ENCODE peak calls at places on chromosome X, in eight cellular contexts. One of them, this sample, is unnamed.

GRCh38 chrX:145843196-145843595 is 25.6 kb downstream of the SLITRK2 start:
- DNase-seq in A549: no peak
- DNase-seq in uterus: no peak
- DNase-seq in IMR-90: no peak
- DNase-seq in GM12891: no peak
- DNase-seq in tibial nerve: no peak
- DNase-seq in upper lobe of left lung: no peak
- DNase-seq in breast epithelium: no peak
- DNase-seq in this sample: no peak

GRCh38 chrX:44747317-44747716 is 96.5 kb upstream of the DUSP21 start:
- DNase-seq in A549: no peak
- DNase-seq in uterus: no peak
- DNase-seq in IMR-90: no peak
- DNase-seq in GM12891: no peak
- DNase-seq in tibial nerve: no peak
- DNase-seq in upper lobe of left lung: no peak
- DNase-seq in breast epithelium: no peak
- DNase-seq in this sample: no peak

GRCh38 chrX:57121162-57121741 is at the start of gene SPIN2B:
- DNase-seq in A549: peak; percentile 82
- DNase-seq in uterus: peak; percentile 63
- DNase-seq in IMR-90: peak; percentile 70
- DNase-seq in GM12891: peak; percentile 68
- DNase-seq in tibial nerve: peak; percentile 48
- DNase-seq in upper lobe of left lung: peak; percentile 86
- DNase-seq in breast epithelium: peak; percentile 54
- DNase-seq in this sample: peak; percentile 86

GRCh38 chrX:133414399-133415275 is 652 bp downstream of the GPC4 start:
- DNase-seq in A549: no peak
- DNase-seq in uterus: peak; percentile 38
- DNase-seq in IMR-90: no peak
- DNase-seq in GM12891: no peak
- DNase-seq in tibial nerve: no peak
- DNase-seq in upper lobe of left lung: no peak
- DNase-seq in breast epithelium: no peak
- DNase-seq in this sample: no peak

GRCh38 chrX:113399501-113400192 is 559.0 kb upstream of the AMOT start:
- DNase-seq in A549: no peak
- DNase-seq in uterus: no peak
- DNase-seq in IMR-90: no peak
- DNase-seq in GM12891: no peak
- DNase-seq in tibial nerve: no peak
- DNase-seq in upper lobe of left lung: no peak
- DNase-seq in breast epithelium: no peak
- DNase-seq in this sample: no peak

GRCh38 chrX:115900425-115900824 is 270.1 kb upstream of the AGTR2 start:
- DNase-seq in A549: no peak
- DNase-seq in uterus: no peak
- DNase-seq in IMR-90: no peak
- DNase-seq in GM12891: no peak
- DNase-seq in tibial nerve: no peak
- DNase-seq in upper lobe of left lung: no peak
- DNase-seq in breast epithelium: no peak
- DNase-seq in this sample: no peak

GRCh38 chrX:101450951-101451350 is 34.3 kb upstream of the ARMCX4 start:
- DNase-seq in A549: no peak
- DNase-seq in uterus: no peak
- DNase-seq in IMR-90: peak; percentile 30
- DNase-seq in GM12891: no peak
- DNase-seq in tibial nerve: no peak
- DNase-seq in upper lobe of left lung: no peak
- DNase-seq in breast epithelium: no peak
- DNase-seq in this sample: peak; percentile 63

GRCh38 chrX:136457303-136457917 is 30.3 kb upstream of the BRS3 start:
- DNase-seq in A549: no peak
- DNase-seq in uterus: no peak
- DNase-seq in IMR-90: no peak
- DNase-seq in GM12891: no peak
- DNase-seq in tibial nerve: peak; percentile 26
- DNase-seq in upper lobe of left lung: no peak
- DNase-seq in breast epithelium: no peak
- DNase-seq in this sample: no peak

GRCh38 chrX:79325263-79325958 is 41.7 kb downstream of the ITM2A start:
- DNase-seq in A549: no peak
- DNase-seq in uterus: no peak
- DNase-seq in IMR-90: no peak
- DNase-seq in GM12891: no peak
- DNase-seq in tibial nerve: no peak
- DNase-seq in upper lobe of left lung: peak; percentile 32
- DNase-seq in breast epithelium: no peak
- DNase-seq in this sample: no peak

GRCh38 chrX:42097491-42097890 is 174.1 kb upstream of the CASK start:
- DNase-seq in A549: no peak
- DNase-seq in uterus: no peak
- DNase-seq in IMR-90: no peak
- DNase-seq in GM12891: no peak
- DNase-seq in tibial nerve: no peak
- DNase-seq in upper lobe of left lung: no peak
- DNase-seq in breast epithelium: no peak
- DNase-seq in this sample: no peak

GRCh38 chrX:24870143-24870542 is 145.6 kb downstream of the ARX start:
- DNase-seq in A549: no peak
- DNase-seq in uterus: no peak
- DNase-seq in IMR-90: peak; percentile 67
- DNase-seq in GM12891: no peak
- DNase-seq in tibial nerve: no peak
- DNase-seq in upper lobe of left lung: no peak
- DNase-seq in breast epithelium: no peak
- DNase-seq in this sample: no peak

GRCh38 chrX:123835661-123836371 is 24.0 kb upstream of the XIAP start:
- DNase-seq in A549: peak; percentile 71
- DNase-seq in uterus: no peak
- DNase-seq in IMR-90: peak; percentile 70
- DNase-seq in GM12891: no peak
- DNase-seq in tibial nerve: no peak
- DNase-seq in upper lobe of left lung: no peak
- DNase-seq in breast epithelium: no peak
- DNase-seq in this sample: no peak

GRCh38 chrX:156004740-156005139 is 7.2 kb downstream of the IL9R start:
- DNase-seq in A549: no peak
- DNase-seq in uterus: no peak
- DNase-seq in IMR-90: no peak
- DNase-seq in GM12891: no peak
- DNase-seq in tibial nerve: no peak
- DNase-seq in upper lobe of left lung: no peak
- DNase-seq in breast epithelium: no peak
- DNase-seq in this sample: no peak

GRCh38 chrX:124231454-124231853 is 101.0 kb upstream of the TEX13D start:
- DNase-seq in A549: no peak
- DNase-seq in uterus: no peak
- DNase-seq in IMR-90: no peak
- DNase-seq in GM12891: no peak
- DNase-seq in tibial nerve: no peak
- DNase-seq in upper lobe of left lung: no peak
- DNase-seq in breast epithelium: no peak
- DNase-seq in this sample: no peak

GRCh38 chrX:134418317-134419113 is 41.5 kb upstream of the HPRT1 start:
- DNase-seq in A549: no peak
- DNase-seq in uterus: no peak
- DNase-seq in IMR-90: peak; percentile 1
- DNase-seq in GM12891: no peak
- DNase-seq in tibial nerve: no peak
- DNase-seq in upper lobe of left lung: no peak
- DNase-seq in breast epithelium: no peak
- DNase-seq in this sample: no peak

GRCh38 chrX:5236096-5236495 is 992.6 kb downstream of the NLGN4X start:
- DNase-seq in A549: peak; percentile 1
- DNase-seq in uterus: no peak
- DNase-seq in IMR-90: no peak
- DNase-seq in GM12891: no peak
- DNase-seq in tibial nerve: no peak
- DNase-seq in upper lobe of left lung: peak; percentile 19
- DNase-seq in breast epithelium: no peak
- DNase-seq in this sample: no peak

GRCh38 chrX:151703487-151703886 is 8.2 kb downstream of the PRRG3 start:
- DNase-seq in A549: no peak
- DNase-seq in uterus: peak; percentile 44
- DNase-seq in IMR-90: no peak
- DNase-seq in GM12891: no peak
- DNase-seq in tibial nerve: no peak
- DNase-seq in upper lobe of left lung: peak; percentile 20
- DNase-seq in breast epithelium: no peak
- DNase-seq in this sample: no peak

DNA sequence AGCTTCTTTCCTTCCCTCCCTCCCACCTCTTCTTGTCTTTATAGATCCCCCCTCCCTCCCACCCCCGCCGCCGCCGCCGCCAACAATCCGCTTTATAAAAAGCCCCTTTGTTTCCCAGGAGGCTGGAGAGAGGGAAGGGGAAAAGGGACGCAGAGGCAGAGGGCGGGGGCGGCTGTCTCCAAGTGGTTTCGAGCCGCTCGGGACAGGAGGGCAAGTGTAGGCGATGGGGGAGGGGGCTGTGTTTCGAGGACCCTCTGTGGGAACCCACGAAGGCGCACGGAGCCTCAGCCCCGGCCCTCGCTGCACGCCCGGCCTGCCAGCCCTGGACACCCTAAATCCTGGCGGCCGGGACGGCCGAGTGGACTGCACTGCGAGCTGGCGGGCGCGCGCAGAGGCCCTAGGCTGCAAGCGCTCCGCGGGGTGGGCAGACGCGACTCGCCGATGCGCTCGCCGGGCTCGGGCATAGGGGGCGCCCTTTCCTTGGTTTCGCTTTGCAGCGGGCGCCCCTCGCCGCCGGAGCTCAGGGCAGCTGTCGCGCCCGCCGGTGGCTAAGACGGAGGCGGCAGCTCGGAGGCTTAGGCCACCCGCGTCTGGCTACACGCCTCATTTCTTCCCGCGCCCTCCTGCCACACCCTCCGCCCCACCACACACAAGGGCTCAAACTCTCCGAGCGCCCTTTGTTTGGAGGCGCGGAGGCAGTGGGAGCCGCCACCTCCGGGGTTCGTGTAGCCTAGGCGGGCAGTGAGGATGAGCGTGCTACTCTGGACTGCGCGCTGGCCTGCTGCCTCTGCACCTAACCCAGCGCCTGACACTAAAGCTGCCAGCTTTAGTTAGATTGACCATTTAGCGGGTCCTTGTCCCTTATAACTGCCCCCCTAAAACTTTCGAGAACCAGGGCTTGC is 2.2 kb downstream of the MAMLD1 start:
- DNase-seq in A549: peak; percentile 31
- DNase-seq in uterus: peak; percentile 69
- DNase-seq in IMR-90: peak; percentile 50
- DNase-seq in GM12891: peak; percentile 12
- DNase-seq in tibial nerve: peak; percentile 54
- DNase-seq in upper lobe of left lung: peak; percentile 61
- DNase-seq in breast epithelium: peak; percentile 54
- DNase-seq in this sample: peak; percentile 89
- TF ChIP-seq POLR2A in A549: peak; percentile 19
- TF ChIP-seq POLR2A in uterus: peak; percentile 28
- TF ChIP-seq POLR2A in IMR-90: peak; percentile 8
- TF ChIP-seq POLR2A in GM12891: no peak
- TF ChIP-seq POLR2A in tibial nerve: no peak
- TF ChIP-seq POLR2A in upper lobe of left lung: no peak
- TF ChIP-seq POLR2A in breast epithelium: no peak
- TF ChIP-seq POLR2A in this sample: no peak

GRCh38 chrX:107684956-107685385 is 56.7 kb downstream of the PRPS1 start:
- DNase-seq in A549: no peak
- DNase-seq in uterus: peak; percentile 65
- DNase-seq in IMR-90: no peak
- DNase-seq in GM12891: no peak
- DNase-seq in tibial nerve: peak; percentile 84
- DNase-seq in upper lobe of left lung: peak; percentile 98
- DNase-seq in breast epithelium: peak; percentile 66
- DNase-seq in this sample: peak; percentile 1
- TF ChIP-seq POLR2A in A549: no peak
- TF ChIP-seq POLR2A in uterus: peak; percentile 47
- TF ChIP-seq POLR2A in IMR-90: no peak
- TF ChIP-seq POLR2A in GM12891: no peak
- TF ChIP-seq POLR2A in tibial nerve: no peak
- TF ChIP-seq POLR2A in upper lobe of left lung: no peak
- TF ChIP-seq POLR2A in breast epithelium: no peak
- TF ChIP-seq POLR2A in this sample: peak; percentile 37

GRCh38 chrX:154398668-154399526 is 720 bp downstream of the RPL10 start:
- DNase-seq in A549: no peak
- DNase-seq in uterus: peak; percentile 84
- DNase-seq in IMR-90: peak; percentile 67
- DNase-seq in GM12891: no peak
- DNase-seq in tibial nerve: peak; percentile 83
- DNase-seq in upper lobe of left lung: peak; percentile 89
- DNase-seq in breast epithelium: peak; percentile 86
- DNase-seq in this sample: peak; percentile 90
- TF ChIP-seq POLR2A in A549: no peak
- TF ChIP-seq POLR2A in uterus: no peak
- TF ChIP-seq POLR2A in IMR-90: no peak
- TF ChIP-seq POLR2A in GM12891: no peak
- TF ChIP-seq POLR2A in tibial nerve: no peak
- TF ChIP-seq POLR2A in upper lobe of left lung: no peak
- TF ChIP-seq POLR2A in breast epithelium: no peak
- TF ChIP-seq POLR2A in this sample: no peak

DNA sequence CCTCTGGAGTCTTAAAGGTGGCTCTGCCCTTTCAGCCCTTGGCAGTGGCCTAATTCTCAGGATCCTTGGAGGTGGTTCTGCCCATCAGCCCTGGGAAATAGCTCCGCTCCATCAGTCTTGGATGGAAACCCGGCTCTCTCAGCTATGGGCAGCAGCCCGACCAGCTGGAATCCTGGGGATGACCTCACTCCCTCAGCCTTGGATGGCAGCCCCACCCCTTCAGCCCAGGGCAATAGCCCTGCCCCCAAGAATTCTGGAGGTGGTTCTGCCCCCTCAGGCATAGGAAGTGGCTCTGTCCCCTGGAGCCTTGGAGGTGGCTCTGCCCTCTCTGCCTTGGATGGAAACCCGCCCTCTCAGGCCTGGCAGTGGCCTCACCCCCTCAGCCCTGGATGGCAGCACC is 127.7 kb downstream of the RBMX2 start:
- DNase-seq in A549: no peak
- DNase-seq in uterus: no peak
- DNase-seq in IMR-90: no peak
- DNase-seq in GM12891: no peak
- DNase-seq in tibial nerve: no peak
- DNase-seq in upper lobe of left lung: no peak
- DNase-seq in breast epithelium: no peak
- DNase-seq in this sample: no peak
- TF ChIP-seq POLR2A in A549: no peak
- TF ChIP-seq POLR2A in uterus: no peak
- TF ChIP-seq POLR2A in IMR-90: no peak
- TF ChIP-seq POLR2A in GM12891: no peak
- TF ChIP-seq POLR2A in tibial nerve: no peak
- TF ChIP-seq POLR2A in upper lobe of left lung: no peak
- TF ChIP-seq POLR2A in breast epithelium: no peak
- TF ChIP-seq POLR2A in this sample: no peak